ENCODE peak calls at places on chromosomes 11 and 22, in six cellular contexts. One of them, this sample, is unnamed.

GRCh38 chr11:116175707-116176106 is 597.1 kb downstream of the BUD13 start:
- DNase-seq in activated T-cell treated with anti-CD3 and anti-CD28 coated beads, Interleukin-2, amount 50 U/mL, for 1 hour: no peak
- DNase-seq in substantia nigra: no peak
- DNase-seq in hippocampal formation: no peak
- DNase-seq in right lobe of liver: no peak
- DNase-seq in fibroblast of mammary gland: no peak
- DNase-seq in this sample: no peak

GRCh38 chr11:121661796-121662508 is 209.2 kb upstream of the SORL1-AS1 start:
- DNase-seq in activated T-cell treated with anti-CD3 and anti-CD28 coated beads, Interleukin-2, amount 50 U/mL, for 1 hour: no peak
- DNase-seq in substantia nigra: no peak
- DNase-seq in hippocampal formation: no peak
- DNase-seq in right lobe of liver: no peak
- DNase-seq in fibroblast of mammary gland: peak; percentile 94
- DNase-seq in this sample: peak; percentile 78

GRCh38 chr11:72684236-72684912 is 10.2 kb upstream of the PDE2A start:
- DNase-seq in right lobe of liver: no peak
- DNase-seq in substantia nigra: no peak
- DNase-seq in fibroblast of mammary gland: peak; percentile 69
- DNase-seq in hippocampal formation: no peak
- DNase-seq in activated T-cell treated with anti-CD3 and anti-CD28 coated beads, Interleukin-2, amount 50 U/mL, for 1 hour: peak; percentile 51
- DNase-seq in this sample: peak; percentile 79

GRCh38 chr11:108496643-108497256 is 1.4 kb downstream of the POGLUT3 start:
- DNase-seq in right lobe of liver: no peak
- DNase-seq in activated T-cell treated with anti-CD3 and anti-CD28 coated beads, Interleukin-2, amount 50 U/mL, for 1 hour: no peak
- DNase-seq in fibroblast of mammary gland: peak; percentile 17
- DNase-seq in hippocampal formation: no peak
- DNase-seq in substantia nigra: no peak
- DNase-seq in this sample: no peak

GRCh38 chr11:75303544-75304224 is 47.8 kb downstream of the ARRB1 start:
- DNase-seq in substantia nigra: no peak
- DNase-seq in fibroblast of mammary gland: no peak
- DNase-seq in right lobe of liver: no peak
- DNase-seq in hippocampal formation: peak; percentile 74
- DNase-seq in activated T-cell treated with anti-CD3 and anti-CD28 coated beads, Interleukin-2, amount 50 U/mL, for 1 hour: no peak
- DNase-seq in this sample: no peak

GRCh38 chr11:87493516-87493915 is 455.8 kb downstream of the TMEM135 start:
- DNase-seq in substantia nigra: no peak
- DNase-seq in fibroblast of mammary gland: no peak
- DNase-seq in hippocampal formation: no peak
- DNase-seq in right lobe of liver: no peak
- DNase-seq in activated T-cell treated with anti-CD3 and anti-CD28 coated beads, Interleukin-2, amount 50 U/mL, for 1 hour: no peak
- DNase-seq in this sample: no peak

GRCh38 chr22:38172489-38173155 is 9.0 kb downstream of the PLA2G6 start:
- DNase-seq in fibroblast of mammary gland: no peak
- DNase-seq in right lobe of liver: peak; percentile 88
- DNase-seq in activated T-cell treated with anti-CD3 and anti-CD28 coated beads, Interleukin-2, amount 50 U/mL, for 1 hour: peak; percentile 66
- DNase-seq in substantia nigra: no peak
- DNase-seq in hippocampal formation: no peak
- DNase-seq in this sample: no peak

GRCh38 chr11:22456993-22457748 is 119.0 kb downstream of the SLC17A6 start:
- DNase-seq in activated T-cell treated with anti-CD3 and anti-CD28 coated beads, Interleukin-2, amount 50 U/mL, for 1 hour: no peak
- DNase-seq in fibroblast of mammary gland: no peak
- DNase-seq in hippocampal formation: no peak
- DNase-seq in right lobe of liver: no peak
- DNase-seq in substantia nigra: no peak
- DNase-seq in this sample: no peak

GRCh38 chr11:13328276-13328675 is 50.7 kb downstream of the BMAL1 start:
- DNase-seq in activated T-cell treated with anti-CD3 and anti-CD28 coated beads, Interleukin-2, amount 50 U/mL, for 1 hour: no peak
- DNase-seq in hippocampal formation: no peak
- DNase-seq in fibroblast of mammary gland: no peak
- DNase-seq in right lobe of liver: no peak
- DNase-seq in substantia nigra: no peak
- DNase-seq in this sample: no peak

GRCh38 chr11:16215352-16215751 is 141.0 kb downstream of the SOX6 start:
- DNase-seq in hippocampal formation: no peak
- DNase-seq in right lobe of liver: no peak
- DNase-seq in fibroblast of mammary gland: no peak
- DNase-seq in substantia nigra: no peak
- DNase-seq in activated T-cell treated with anti-CD3 and anti-CD28 coated beads, Interleukin-2, amount 50 U/mL, for 1 hour: no peak
- DNase-seq in this sample: no peak

This sample was measured in HCEC 1CT.